ENCODE peak calls at places on chromosome X, in nine cellular contexts. N is HFFc6, U is bronchial epithelial cell, R is breast epithelium, V is psoas muscle, S is brain microvascular endothelial cell, Y is transverse colon, L is fibroblast of pulmonary artery, C is fibroblast of lung. K is an unnamed sample.

GRCh38 chrX:139720136-139720535 is 12.2 kb upstream of the MCF2 start:
- DNase-seq in N (peak), U (peak), R (no peak), V (no peak), S (peak), Y (no peak), L (peak), C (peak), K (no peak)

GRCh38 chrX:14673764-14674163 is 144.4 kb downstream of the GLRA2 start:
- DNase-seq in N (peak), U (peak), R (no peak), V (no peak), S (peak), Y (peak), L (peak), C (peak), K (no peak)

GRCh38 chrX:154317391-154318000 is 21.9 kb downstream of the TKTL1 start:
- DNase-seq in N (no peak), U (peak), R (no peak), V (no peak), S (no peak), Y (no peak), L (peak), C (no peak), K (no peak)

GRCh38 chrX:31038585-31039326 is 33.1 kb downstream of the FTHL17 start:
- DNase-seq in N (peak), U (peak), R (no peak), V (no peak), S (peak), Y (peak), L (peak), C (peak), K (peak)

GRCh38 chrX:96002401-96002800 is 682.2 kb upstream of the DIAPH2 start:
- DNase-seq in N (no peak), U (no peak), R (no peak), V (no peak), S (no peak), Y (no peak), L (peak), C (no peak), K (no peak)

GRCh38 chrX:31021537-31021936 is 50.3 kb downstream of the FTHL17 start:
- DNase-seq in N (no peak), U (no peak), R (no peak), V (no peak), S (no peak), Y (no peak), L (peak), C (no peak), K (no peak)

GRCh38 chrX:101452051-101452450 is 33.2 kb upstream of the ARMCX4 start:
- DNase-seq in N (peak), U (no peak), R (no peak), V (no peak), S (no peak), Y (no peak), L (no peak), C (peak), K (no peak)

GRCh38 chrX:40171513-40172168 is 73.9 kb upstream of the BCOR start:
- DNase-seq in N (peak), U (no peak), R (no peak), V (peak), S (no peak), Y (no peak), L (peak), C (peak), K (no peak)

GRCh38 chrX:75038925-75039324 is 113.7 kb upstream of the NEXMIF start:
- DNase-seq in N (peak), U (peak), R (no peak), V (no peak), S (peak), Y (no peak), L (peak), C (peak), K (no peak)

GRCh38 chrX:17403231-17403691 is 28.3 kb downstream of the NHS start:
- DNase-seq in N (no peak), U (no peak), R (no peak), V (no peak), S (no peak), Y (no peak), L (no peak), C (peak), K (peak)

GRCh38 chrX:65035451-65035779 is 59.2 kb upstream of the ZC4H2 start:
- DNase-seq in N (peak), U (peak), R (no peak), V (peak), S (peak), Y (peak), L (peak), C (peak), K (peak)

GRCh38 chrX:119168104-119168503 is 40.5 kb upstream of the KIAA1210 start:
- DNase-seq in N (no peak), U (no peak), R (no peak), V (no peak), S (no peak), Y (no peak), L (no peak), C (no peak), K (no peak)

GRCh38 chrX:20515841-20516461 is 249.2 kb upstream of the RPS6KA3 start:
- DNase-seq in N (peak), U (peak), R (no peak), V (no peak), S (peak), Y (no peak), L (peak), C (peak), K (peak)

GRCh38 chrX:69163936-69164741 is 1.1 kb downstream of the PJA1 start:
- DNase-seq in N (no peak), U (no peak), R (no peak), V (no peak), S (peak), Y (peak), L (no peak), C (peak), K (peak)

GRCh38 chrX:373641-374471 is 12.9 kb downstream of the PPP2R3B start:
- DNase-seq in N (peak), U (peak), R (no peak), V (peak), S (no peak), Y (no peak), L (peak), C (peak), K (peak)

GRCh38 chrX:37776283-37776986 is 3.4 kb upstream of the CYBB start:
- DNase-seq in N (no peak), U (no peak), R (no peak), V (no peak), S (no peak), Y (no peak), L (no peak), C (no peak), K (no peak)

GRCh38 chrX:45322382-45322781 is 121.7 kb upstream of the DIPK2B start:
- DNase-seq in N (peak), U (peak), R (no peak), V (no peak), S (peak), Y (peak), L (peak), C (peak), K (peak)

GRCh38 chrX:151780621-151781020 is 46.1 kb downstream of the CNGA2 start:
- DNase-seq in N (no peak), U (no peak), R (no peak), V (no peak), S (no peak), Y (no peak), L (no peak), C (no peak), K (no peak)

GRCh38 chrX:68994135-68994882 is 165.5 kb downstream of the EFNB1 start:
- DNase-seq in N (no peak), U (no peak), R (no peak), V (no peak), S (no peak), Y (no peak), L (no peak), C (no peak), K (no peak)

GRCh38 chrX:20637351-20637750 is 370.6 kb upstream of the RPS6KA3 start:
- DNase-seq in N (no peak), U (no peak), R (no peak), V (no peak), S (no peak), Y (no peak), L (no peak), C (peak), K (no peak)

GRCh38 chrX:150506486-150506885 is 61.9 kb upstream of the MTM1 start:
- DNase-seq in N (no peak), U (no peak), R (no peak), V (no peak), S (no peak), Y (no peak), L (no peak), C (no peak), K (no peak)

GRCh38 chrX:103539695-103540094 is 20.4 kb upstream of the RAB40A start:
- DNase-seq in N (no peak), U (no peak), R (no peak), V (no peak), S (no peak), Y (no peak), L (no peak), C (no peak), K (no peak)

GRCh38 chrX:5415738-5416137 is 812.9 kb downstream of the NLGN4X start:
- DNase-seq in N (no peak), U (no peak), R (no peak), V (no peak), S (no peak), Y (no peak), L (no peak), C (no peak), K (no peak)

GRCh38 chrX:23749576-23749975 is 6.5 kb upstream of the ACOT9 start:
- DNase-seq in N (no peak), U (no peak), R (no peak), V (no peak), S (no peak), Y (no peak), L (no peak), C (peak), K (no peak)

GRCh38 chrX:68917799-68918198 is 89.0 kb downstream of the EFNB1 start:
- DNase-seq in N (no peak), U (no peak), R (no peak), V (no peak), S (no peak), Y (no peak), L (no peak), C (no peak), K (no peak)

GRCh38 chrX:72351606-72352338 is 46.1 kb upstream of the CITED1 start:
- DNase-seq in N (no peak), U (no peak), R (no peak), V (no peak), S (no peak), Y (no peak), L (no peak), C (peak), K (no peak)

GRCh38 chrX:121782976-121783375 is 735.6 kb downstream of the GLUD2 start:
- DNase-seq in N (no peak), U (no peak), R (no peak), V (no peak), S (no peak), Y (no peak), L (no peak), C (no peak), K (no peak)

GRCh38 chrX:69019073-69019890 is 146.0 kb downstream of the PJA1 start:
- DNase-seq in N (no peak), U (no peak), R (no peak), V (no peak), S (no peak), Y (no peak), L (no peak), C (no peak), K (no peak)

GRCh38 chrX:119507206-119507605 is 39.0 kb downstream of the SLC25A5 start:
- DNase-seq in N (no peak), U (no peak), R (no peak), V (no peak), S (no peak), Y (no peak), L (no peak), C (no peak), K (no peak)

GRCh38 chrX:29348288-29348687 is 761.0 kb downstream of the IL1RAPL1 start:
- DNase-seq in N (no peak), U (no peak), R (no peak), V (no peak), S (no peak), Y (no peak), L (no peak), C (no peak), K (no peak)

GRCh38 chrX:17278961-17279360 is 96.0 kb upstream of the NHS start:
- DNase-seq in N (no peak), U (no peak), R (no peak), V (no peak), S (no peak), Y (no peak), L (no peak), C (no peak), K (no peak)

GRCh38 chrX:2715066-2715600 is 24.0 kb downstream of the CD99 start:
- DNase-seq in N (no peak), U (no peak), R (no peak), V (no peak), S (no peak), Y (no peak), L (no peak), C (no peak), K (no peak)

GRCh38 chrX:23398570-23398969 is 63.9 kb downstream of the PTCHD1 start:
- DNase-seq in N (no peak), U (no peak), R (no peak), V (no peak), S (no peak), Y (no peak), L (no peak), C (no peak), K (no peak)

GRCh38 chrX:56000169-56000568 is 232.0 kb upstream of the KLF8 start:
- DNase-seq in N (no peak), U (peak), R (no peak), V (no peak), S (no peak), Y (no peak), L (no peak), C (no peak), K (no peak)

GRCh38 chrX:13894888-13895564 is 78.1 kb upstream of the GPM6B start:
- DNase-seq in N (no peak), U (no peak), R (no peak), V (no peak), S (no peak), Y (no peak), L (no peak), C (no peak), K (no peak)

GRCh38 chrX:2468406-2469195 is 32.2 kb downstream of the DHRSX start:
- DNase-seq in N (no peak), U (no peak), R (no peak), V (no peak), S (no peak), Y (no peak), L (no peak), C (no peak), K (no peak)

DNA sequence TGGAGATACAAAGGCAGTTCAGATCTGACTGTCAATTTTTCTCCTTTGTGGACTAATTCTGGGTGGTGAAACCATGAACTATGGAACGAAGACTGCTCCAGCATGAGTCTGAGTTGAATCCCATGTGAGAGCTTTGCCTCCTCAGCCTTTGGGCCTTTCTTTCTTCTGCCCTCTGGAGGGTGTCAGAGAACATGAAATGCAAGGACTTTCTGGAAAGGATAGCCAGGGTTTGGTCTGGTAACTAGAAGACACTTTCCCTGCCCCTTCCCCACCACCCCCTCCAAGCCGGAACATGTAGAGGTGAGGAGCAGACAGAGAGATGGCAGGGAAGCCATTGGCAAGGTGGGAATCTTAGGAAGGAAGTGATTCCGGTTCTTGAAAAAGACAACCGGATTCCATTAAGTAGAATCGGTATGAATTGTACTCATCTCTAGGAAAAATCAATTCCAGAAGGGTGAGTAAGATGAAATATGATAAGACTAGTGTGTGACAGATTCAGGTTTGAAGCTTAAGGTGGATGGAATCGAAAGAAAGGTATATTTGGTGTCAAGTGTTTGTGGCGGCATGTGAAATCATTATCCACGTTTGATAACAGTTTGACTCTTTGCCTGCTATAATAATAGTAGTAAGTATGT is 19.0 kb downstream of the FHL1 start:
- DNase-seq in N (peak), U (peak), R (no peak), V (no peak), S (no peak), Y (no peak), L (peak), C (peak), K (no peak)
- TF ChIP-seq CTCF in N (peak), U (peak), R (no peak), V (peak), S (peak), Y (peak), L (peak), C (peak), K (no peak)

DNA sequence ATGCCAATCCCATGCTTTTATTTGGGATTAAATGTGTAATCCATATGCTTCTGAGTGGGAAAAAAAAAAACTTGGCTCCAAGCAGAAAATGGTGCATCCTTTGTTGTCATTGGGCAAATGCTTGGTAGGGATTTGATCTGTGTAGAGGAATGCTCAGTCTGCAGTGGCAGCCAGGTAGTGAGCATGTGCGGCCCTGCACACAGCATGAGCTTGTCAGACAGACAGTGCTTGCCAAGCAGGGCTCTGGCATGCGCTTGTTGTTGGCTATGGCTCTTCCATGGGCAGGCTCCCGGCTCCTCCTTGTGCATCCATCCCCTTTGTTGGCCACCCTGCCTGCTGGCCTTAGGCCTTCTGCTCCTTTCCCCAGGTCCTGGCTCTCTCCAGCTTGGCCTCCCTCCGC is 130.3 kb downstream of the GPR143 start:
- DNase-seq in N (no peak), U (no peak), R (no peak), V (no peak), S (no peak), Y (no peak), L (no peak), C (no peak), K (no peak)
- TF ChIP-seq CTCF in N (no peak), U (no peak), R (no peak), V (no peak), S (no peak), Y (no peak), L (no peak), C (no peak), K (no peak)

GRCh38 chrX:148588649-148589310 is 88.4 kb downstream of the AFF2 start:
- DNase-seq in N (no peak), U (peak), R (no peak), V (no peak), S (peak), Y (no peak), L (no peak), C (peak), K (no peak)
- TF ChIP-seq CTCF in N (no peak), U (no peak), R (no peak), V (no peak), S (no peak), Y (no peak), L (no peak), C (no peak), K (no peak)

GRCh38 chrX:98452456-98452855 is 1568.7 kb downstream of the RPA4 start:
- DNase-seq in N (no peak), U (no peak), R (no peak), V (no peak), S (no peak), Y (no peak), L (no peak), C (no peak), K (no peak)

DNA sequence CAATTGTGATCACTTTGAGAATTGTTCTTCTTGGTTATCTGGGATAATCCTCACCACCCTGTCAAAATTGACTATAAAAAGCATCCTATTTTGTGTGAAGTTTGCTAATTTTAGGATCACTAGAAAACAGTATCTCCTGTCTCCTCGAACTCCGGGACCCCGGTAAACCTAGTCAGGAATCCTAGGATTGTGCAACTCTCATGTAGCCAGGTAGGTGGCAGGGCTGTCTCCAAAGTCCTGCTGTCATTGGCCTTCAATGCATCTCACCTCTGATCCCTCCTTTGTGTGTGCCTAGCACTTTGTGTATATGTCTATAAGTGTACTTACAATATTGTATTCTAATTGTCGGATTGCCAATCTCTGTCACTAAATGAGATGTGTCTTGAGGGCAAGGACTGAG is 1564.8 kb downstream of the RPA4 start:
- DNase-seq in N (no peak), U (no peak), R (no peak), V (no peak), S (no peak), Y (no peak), L (no peak), C (no peak), K (no peak)
- TF ChIP-seq CTCF in N (no peak), U (no peak), R (no peak), V (no peak), S (no peak), Y (no peak), L (no peak), C (no peak), K (no peak)

GRCh38 chrX:123993326-123993725 is 31.8 kb downstream of the STAG2 start:
- DNase-seq in N (peak), U (peak), R (no peak), V (no peak), S (peak), Y (no peak), L (peak), C (peak), K (no peak)

GRCh38 chrX:123990602-123991001 is 29.1 kb downstream of the STAG2 start:
- DNase-seq in N (no peak), U (no peak), R (no peak), V (no peak), S (peak), Y (no peak), L (peak), C (no peak), K (no peak)

GRCh38 chrX:123988423-123989116 is 27.1 kb downstream of the STAG2 start:
- DNase-seq in N (no peak), U (no peak), R (no peak), V (no peak), S (no peak), Y (no peak), L (no peak), C (no peak), K (no peak)

GRCh38 chrX:123989235-123989634 is 27.7 kb downstream of the STAG2 start:
- DNase-seq in N (no peak), U (no peak), R (no peak), V (no peak), S (no peak), Y (no peak), L (no peak), C (no peak), K (no peak)

GRCh38 chrX:123990169-123990568 is 28.7 kb downstream of the STAG2 start:
- DNase-seq in N (no peak), U (no peak), R (no peak), V (no peak), S (no peak), Y (no peak), L (no peak), C (no peak), K (no peak)
- TF ChIP-seq CTCF in N (no peak), U (no peak), R (no peak), V (no peak), S (no peak), Y (no peak), L (no peak), C (no peak), K (no peak)

DNA sequence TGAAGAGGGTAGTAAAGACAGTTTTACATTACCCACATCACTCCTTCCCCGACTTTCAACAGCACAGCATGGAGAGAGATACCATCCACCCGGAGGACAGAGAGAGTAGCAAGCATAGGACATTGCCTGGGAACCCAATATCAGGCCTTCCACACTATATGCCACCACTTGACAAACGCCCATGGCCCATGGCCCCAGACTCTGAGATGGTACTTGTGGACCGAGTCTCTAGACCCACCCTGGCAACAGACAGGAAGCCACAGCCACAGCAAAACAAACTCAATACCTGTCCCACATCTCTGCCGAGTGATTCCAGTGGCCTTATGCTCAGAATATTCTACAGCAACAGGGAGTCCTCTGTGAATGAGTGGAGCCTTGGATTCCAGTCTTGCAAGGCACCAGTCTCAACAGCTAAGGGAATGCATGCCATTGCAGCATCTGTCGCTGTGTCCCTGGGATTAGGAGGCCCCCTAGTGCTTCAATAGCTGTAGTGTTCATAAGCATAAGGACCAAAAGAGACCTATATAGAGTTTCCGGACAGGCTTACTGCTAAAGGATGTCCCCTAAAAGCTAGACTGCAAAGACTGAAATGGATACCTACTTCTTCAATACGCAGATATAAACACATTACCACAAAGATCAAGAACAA is 14.7 kb upstream of the CT55 start:
- DNase-seq in N (peak), U (peak), R (no peak), V (no peak), S (peak), Y (no peak), L (peak), C (peak), K (peak)
- TF ChIP-seq CTCF in N (peak), U (peak), R (peak), V (peak), S (peak), Y (peak), L (peak), C (peak), K (peak)

K was measured in prostate gland.